ENCODE peak calls at places on chromosomes 3 and 15, in eight cellular contexts. One of them, this sample, is unnamed.

GRCh38 chr15:48419896-48420295 is 88.7 kb downstream of the DUT start:
- DNase-seq in effector CD4-positive, alpha-beta T cell: no peak
- DNase-seq in A549: no peak
- DNase-seq in occipital lobe: no peak
- DNase-seq in NCI-H524 treated with DMSO at 0.1 percent for 48 hours: no peak
- DNase-seq in stimulated activated naive CD8-positive, alpha-beta T cell treated with anti-CD3 and anti-CD28 coated beads, Interleukin-15, Interleukin-2, amounts not matched to agents 100 U/mL and 50 U/mL, for 24 hours: no peak
- DNase-seq in HEK293T: no peak
- DNase-seq in stimulated activated CD8-positive, alpha-beta memory T cell treated with anti-CD3 and anti-CD28 coated beads, Interleukin-12 subunit alpha, Interleukin-12 subunit beta, amount 100 ng/mL, for 4 hours: no peak
- DNase-seq in this sample: no peak

GRCh38 chr3:70824785-70825184 is 512.3 kb upstream of the MDFIC2 start:
- DNase-seq in A549: peak
- DNase-seq in effector CD4-positive, alpha-beta T cell: no peak
- DNase-seq in stimulated activated CD8-positive, alpha-beta memory T cell treated with anti-CD3 and anti-CD28 coated beads, Interleukin-12 subunit alpha, Interleukin-12 subunit beta, amount 100 ng/mL, for 4 hours: no peak
- DNase-seq in HEK293T: no peak
- DNase-seq in stimulated activated naive CD8-positive, alpha-beta T cell treated with anti-CD3 and anti-CD28 coated beads, Interleukin-15, Interleukin-2, amounts not matched to agents 100 U/mL and 50 U/mL, for 24 hours: no peak
- DNase-seq in NCI-H524 treated with DMSO at 0.1 percent for 48 hours: no peak
- DNase-seq in occipital lobe: no peak
- DNase-seq in this sample: no peak

GRCh38 chr3:197892162-197892561 is 57.8 kb upstream of the RPL35A start:
- DNase-seq in effector CD4-positive, alpha-beta T cell: no peak
- DNase-seq in stimulated activated CD8-positive, alpha-beta memory T cell treated with anti-CD3 and anti-CD28 coated beads, Interleukin-12 subunit alpha, Interleukin-12 subunit beta, amount 100 ng/mL, for 4 hours: no peak
- DNase-seq in NCI-H524 treated with DMSO at 0.1 percent for 48 hours: no peak
- DNase-seq in stimulated activated naive CD8-positive, alpha-beta T cell treated with anti-CD3 and anti-CD28 coated beads, Interleukin-15, Interleukin-2, amounts not matched to agents 100 U/mL and 50 U/mL, for 24 hours: no peak
- DNase-seq in A549: no peak
- DNase-seq in occipital lobe: no peak
- DNase-seq in HEK293T: no peak
- DNase-seq in this sample: no peak

GRCh38 chr3:31125413-31126020 is 231.1 kb upstream of the GADL1 start:
- DNase-seq in A549: no peak
- DNase-seq in NCI-H524 treated with DMSO at 0.1 percent for 48 hours: no peak
- DNase-seq in occipital lobe: no peak
- DNase-seq in stimulated activated CD8-positive, alpha-beta memory T cell treated with anti-CD3 and anti-CD28 coated beads, Interleukin-12 subunit alpha, Interleukin-12 subunit beta, amount 100 ng/mL, for 4 hours: no peak
- DNase-seq in HEK293T: no peak
- DNase-seq in stimulated activated naive CD8-positive, alpha-beta T cell treated with anti-CD3 and anti-CD28 coated beads, Interleukin-15, Interleukin-2, amounts not matched to agents 100 U/mL and 50 U/mL, for 24 hours: no peak
- DNase-seq in effector CD4-positive, alpha-beta T cell: no peak
- DNase-seq in this sample: no peak

GRCh38 chr15:35087759-35088158 is 2.7 kb upstream of the NANOGP8 start:
- DNase-seq in HEK293T: no peak
- DNase-seq in effector CD4-positive, alpha-beta T cell: no peak
- DNase-seq in NCI-H524 treated with DMSO at 0.1 percent for 48 hours: no peak
- DNase-seq in occipital lobe: no peak
- DNase-seq in A549: no peak
- DNase-seq in stimulated activated naive CD8-positive, alpha-beta T cell treated with anti-CD3 and anti-CD28 coated beads, Interleukin-15, Interleukin-2, amounts not matched to agents 100 U/mL and 50 U/mL, for 24 hours: no peak
- DNase-seq in stimulated activated CD8-positive, alpha-beta memory T cell treated with anti-CD3 and anti-CD28 coated beads, Interleukin-12 subunit alpha, Interleukin-12 subunit beta, amount 100 ng/mL, for 4 hours: no peak
- DNase-seq in this sample: no peak

GRCh38 chr3:71227344-71227743 is 356.2 kb downstream of the FOXP1 start:
- DNase-seq in A549: no peak
- DNase-seq in stimulated activated CD8-positive, alpha-beta memory T cell treated with anti-CD3 and anti-CD28 coated beads, Interleukin-12 subunit alpha, Interleukin-12 subunit beta, amount 100 ng/mL, for 4 hours: no peak
- DNase-seq in HEK293T: no peak
- DNase-seq in occipital lobe: no peak
- DNase-seq in effector CD4-positive, alpha-beta T cell: no peak
- DNase-seq in NCI-H524 treated with DMSO at 0.1 percent for 48 hours: no peak
- DNase-seq in stimulated activated naive CD8-positive, alpha-beta T cell treated with anti-CD3 and anti-CD28 coated beads, Interleukin-15, Interleukin-2, amounts not matched to agents 100 U/mL and 50 U/mL, for 24 hours: no peak
- DNase-seq in this sample: no peak

GRCh38 chr3:23159929-23160328 is 43.2 kb upstream of the UBE2E2 start:
- DNase-seq in A549: no peak
- DNase-seq in stimulated activated naive CD8-positive, alpha-beta T cell treated with anti-CD3 and anti-CD28 coated beads, Interleukin-15, Interleukin-2, amounts not matched to agents 100 U/mL and 50 U/mL, for 24 hours: no peak
- DNase-seq in stimulated activated CD8-positive, alpha-beta memory T cell treated with anti-CD3 and anti-CD28 coated beads, Interleukin-12 subunit alpha, Interleukin-12 subunit beta, amount 100 ng/mL, for 4 hours: no peak
- DNase-seq in effector CD4-positive, alpha-beta T cell: no peak
- DNase-seq in occipital lobe: no peak
- DNase-seq in NCI-H524 treated with DMSO at 0.1 percent for 48 hours: no peak
- DNase-seq in HEK293T: no peak
- DNase-seq in this sample: no peak

GRCh38 chr15:74433592-74434259 is at the start of gene SEMA7A:
- DNase-seq in HEK293T: peak
- DNase-seq in A549: peak
- DNase-seq in occipital lobe: peak
- DNase-seq in stimulated activated CD8-positive, alpha-beta memory T cell treated with anti-CD3 and anti-CD28 coated beads, Interleukin-12 subunit alpha, Interleukin-12 subunit beta, amount 100 ng/mL, for 4 hours: peak
- DNase-seq in stimulated activated naive CD8-positive, alpha-beta T cell treated with anti-CD3 and anti-CD28 coated beads, Interleukin-15, Interleukin-2, amounts not matched to agents 100 U/mL and 50 U/mL, for 24 hours: peak
- DNase-seq in effector CD4-positive, alpha-beta T cell: peak
- DNase-seq in NCI-H524 treated with DMSO at 0.1 percent for 48 hours: peak
- DNase-seq in this sample: peak

GRCh38 chr3:58683001-58683845 is 16.6 kb upstream of the FAM3D start:
- DNase-seq in stimulated activated CD8-positive, alpha-beta memory T cell treated with anti-CD3 and anti-CD28 coated beads, Interleukin-12 subunit alpha, Interleukin-12 subunit beta, amount 100 ng/mL, for 4 hours: no peak
- DNase-seq in NCI-H524 treated with DMSO at 0.1 percent for 48 hours: peak
- DNase-seq in stimulated activated naive CD8-positive, alpha-beta T cell treated with anti-CD3 and anti-CD28 coated beads, Interleukin-15, Interleukin-2, amounts not matched to agents 100 U/mL and 50 U/mL, for 24 hours: peak
- DNase-seq in effector CD4-positive, alpha-beta T cell: no peak
- DNase-seq in HEK293T: no peak
- DNase-seq in occipital lobe: no peak
- DNase-seq in A549: no peak
- DNase-seq in this sample: no peak

GRCh38 chr3:140610544-140610943 is 67.3 kb upstream of the TRIM42 start:
- DNase-seq in stimulated activated naive CD8-positive, alpha-beta T cell treated with anti-CD3 and anti-CD28 coated beads, Interleukin-15, Interleukin-2, amounts not matched to agents 100 U/mL and 50 U/mL, for 24 hours: no peak
- DNase-seq in HEK293T: no peak
- DNase-seq in A549: no peak
- DNase-seq in stimulated activated CD8-positive, alpha-beta memory T cell treated with anti-CD3 and anti-CD28 coated beads, Interleukin-12 subunit alpha, Interleukin-12 subunit beta, amount 100 ng/mL, for 4 hours: no peak
- DNase-seq in occipital lobe: no peak
- DNase-seq in NCI-H524 treated with DMSO at 0.1 percent for 48 hours: no peak
- DNase-seq in effector CD4-positive, alpha-beta T cell: no peak
- DNase-seq in this sample: no peak

GRCh38 chr15:27429577-27429976 is 458.6 kb downstream of the GABRG3 start:
- DNase-seq in occipital lobe: no peak
- DNase-seq in A549: no peak
- DNase-seq in NCI-H524 treated with DMSO at 0.1 percent for 48 hours: no peak
- DNase-seq in stimulated activated CD8-positive, alpha-beta memory T cell treated with anti-CD3 and anti-CD28 coated beads, Interleukin-12 subunit alpha, Interleukin-12 subunit beta, amount 100 ng/mL, for 4 hours: no peak
- DNase-seq in effector CD4-positive, alpha-beta T cell: no peak
- DNase-seq in stimulated activated naive CD8-positive, alpha-beta T cell treated with anti-CD3 and anti-CD28 coated beads, Interleukin-15, Interleukin-2, amounts not matched to agents 100 U/mL and 50 U/mL, for 24 hours: no peak
- DNase-seq in HEK293T: no peak
- DNase-seq in this sample: no peak

GRCh38 chr3:151171145-151171544 is 31.9 kb downstream of the GPR171 start:
- DNase-seq in stimulated activated CD8-positive, alpha-beta memory T cell treated with anti-CD3 and anti-CD28 coated beads, Interleukin-12 subunit alpha, Interleukin-12 subunit beta, amount 100 ng/mL, for 4 hours: no peak
- DNase-seq in HEK293T: no peak
- DNase-seq in stimulated activated naive CD8-positive, alpha-beta T cell treated with anti-CD3 and anti-CD28 coated beads, Interleukin-15, Interleukin-2, amounts not matched to agents 100 U/mL and 50 U/mL, for 24 hours: peak
- DNase-seq in A549: no peak
- DNase-seq in occipital lobe: no peak
- DNase-seq in NCI-H524 treated with DMSO at 0.1 percent for 48 hours: no peak
- DNase-seq in effector CD4-positive, alpha-beta T cell: peak
- DNase-seq in this sample: no peak

GRCh38 chr15:58058068-58058467 is 7.4 kb downstream of the ALDH1A2 start:
- DNase-seq in HEK293T: no peak
- DNase-seq in NCI-H524 treated with DMSO at 0.1 percent for 48 hours: no peak
- DNase-seq in stimulated activated naive CD8-positive, alpha-beta T cell treated with anti-CD3 and anti-CD28 coated beads, Interleukin-15, Interleukin-2, amounts not matched to agents 100 U/mL and 50 U/mL, for 24 hours: no peak
- DNase-seq in stimulated activated CD8-positive, alpha-beta memory T cell treated with anti-CD3 and anti-CD28 coated beads, Interleukin-12 subunit alpha, Interleukin-12 subunit beta, amount 100 ng/mL, for 4 hours: no peak
- DNase-seq in occipital lobe: no peak
- DNase-seq in A549: no peak
- DNase-seq in effector CD4-positive, alpha-beta T cell: no peak
- DNase-seq in this sample: no peak